ENCODE peak calls at places on chromosomes 4 and X, in nine cellular contexts. X is Right ventricle myocardium inferior; L is aorta; A is heart left ventricle; P is CD4-positive, alpha-beta T cell; J is right cardiac atrium; M is central memory CD8-positive, alpha-beta T cell; H is HepG2; I is activated CD8-positive, alpha-beta T cell treated with anti-CD3 and anti-CD28 coated beads, Interleukin-2, amount 10 ng/mL, durations not matched to agents 7 days and 5 days. W is an unnamed sample.

GRCh38 chr4:123114084-123114914 is 191.9 kb upstream of the NUDT6 start:
- ATAC-seq in X (no peak), L (no peak), A (no peak), P (no peak), J (peak), M (no peak), H (peak), I (no peak), W (peak)

GRCh38 chr4:154617820-154618317 is 5.4 kb upstream of the FGG start:
- ATAC-seq in X (no peak), L (no peak), A (no peak), P (no peak), J (no peak), M (no peak), H (peak), I (no peak), W (no peak)

GRCh38 chrX:100797359-100797758 is 22.8 kb upstream of the CSTF2 start:
- ATAC-seq in X (no peak), L (no peak), A (no peak), P (no peak), J (no peak), M (no peak), H (no peak), I (no peak), W (no peak)

GRCh38 chr4:65391814-65392213 is 278.5 kb downstream of the EPHA5 start:
- ATAC-seq in X (no peak), L (no peak), A (no peak), P (no peak), J (no peak), M (no peak), H (no peak), I (no peak), W (no peak)

GRCh38 chrX:640641-641040 is 10.1 kb downstream of the SHOX start:
- ATAC-seq in X (no peak), L (no peak), A (no peak), P (no peak), J (no peak), M (no peak), H (no peak), I (no peak), W (no peak)

GRCh38 chr4:102356562-102357202 is 11.4 kb upstream of the SLC39A8 start:
- ATAC-seq in X (no peak), L (no peak), A (no peak), P (no peak), J (no peak), M (no peak), H (no peak), I (no peak), W (no peak)

GRCh38 chr4:8840006-8840793 is 31.4 kb downstream of the HMX1 start:
- ATAC-seq in X (no peak), L (no peak), A (no peak), P (no peak), J (no peak), M (no peak), H (peak), I (no peak), W (no peak)

GRCh38 chr4:105369988-105370387 is 103.9 kb downstream of the PPA2 start:
- ATAC-seq in X (no peak), L (no peak), A (no peak), P (no peak), J (no peak), M (no peak), H (no peak), I (no peak), W (no peak)

GRCh38 chr4:151862766-151863165 is 102.0 kb upstream of the GATB start:
- ATAC-seq in X (no peak), L (no peak), A (no peak), P (no peak), J (no peak), M (no peak), H (no peak), I (no peak), W (no peak)